ENCODE peak calls at places on chromosomes 5 and 9, in four cellular contexts. V is mesendoderm; Z is psoas muscle; D is naive thymus-derived CD4-positive, alpha-beta T cell. C is an unnamed sample.

GRCh38 chr9:137700911-137701310 is 82.1 kb downstream of the EHMT1 start:
- DNase-seq in V (no peak), Z (no peak), D (no peak), C (no peak)

GRCh38 chr5:8839361-8840055 is 706.4 kb downstream of the SEMA5A start:
- DNase-seq in V (no peak), Z (no peak), D (no peak), C (no peak)

GRCh38 chr9:93061791-93062299 is 3.3 kb downstream of the SUSD3 start:
- DNase-seq in V (no peak), Z (no peak), D (no peak), C (no peak)

GRCh38 chr9:136806067-136806466 is 1.7 kb upstream of the RABL6 start:
- DNase-seq in V (no peak), Z (no peak), D (no peak), C (peak)

GRCh38 chr5:76490970-76491369 is 87.9 kb downstream of the IQGAP2 start:
- DNase-seq in V (no peak), Z (no peak), D (no peak), C (no peak)

GRCh38 chr5:149584106-149584505 is 2.8 kb downstream of the ARHGEF37 start:
- DNase-seq in V (no peak), Z (no peak), D (no peak), C (no peak)

GRCh38 chr5:159393854-159394274 is 63.6 kb upstream of the IL12B start:
- DNase-seq in V (peak), Z (no peak), D (no peak), C (no peak)

GRCh38 chr5:132591140-132591539 is 34.4 kb downstream of the RAD50 start:
- DNase-seq in V (peak), Z (no peak), D (no peak), C (no peak)

GRCh38 chr9:134943836-134944235 is 26.1 kb upstream of the FCN1 start:
- DNase-seq in V (no peak), Z (no peak), D (no peak), C (peak)

GRCh38 chr9:116897181-116897580 is 210.1 kb downstream of the TRIM32 start:
- DNase-seq in V (no peak), Z (no peak), D (no peak), C (no peak)

GRCh38 chr5:72723584-72723983 is 92.9 kb upstream of the TNPO1 start:
- DNase-seq in V (no peak), Z (no peak), D (no peak), C (no peak)

GRCh38 chr5:10859393-10860195 is 98.6 kb upstream of the DAP start:
- DNase-seq in V (no peak), Z (no peak), D (no peak), C (no peak)
- H3K4me3 ChIP-seq in V (no peak), Z (no peak), D (no peak), C (no peak)

DNA sequence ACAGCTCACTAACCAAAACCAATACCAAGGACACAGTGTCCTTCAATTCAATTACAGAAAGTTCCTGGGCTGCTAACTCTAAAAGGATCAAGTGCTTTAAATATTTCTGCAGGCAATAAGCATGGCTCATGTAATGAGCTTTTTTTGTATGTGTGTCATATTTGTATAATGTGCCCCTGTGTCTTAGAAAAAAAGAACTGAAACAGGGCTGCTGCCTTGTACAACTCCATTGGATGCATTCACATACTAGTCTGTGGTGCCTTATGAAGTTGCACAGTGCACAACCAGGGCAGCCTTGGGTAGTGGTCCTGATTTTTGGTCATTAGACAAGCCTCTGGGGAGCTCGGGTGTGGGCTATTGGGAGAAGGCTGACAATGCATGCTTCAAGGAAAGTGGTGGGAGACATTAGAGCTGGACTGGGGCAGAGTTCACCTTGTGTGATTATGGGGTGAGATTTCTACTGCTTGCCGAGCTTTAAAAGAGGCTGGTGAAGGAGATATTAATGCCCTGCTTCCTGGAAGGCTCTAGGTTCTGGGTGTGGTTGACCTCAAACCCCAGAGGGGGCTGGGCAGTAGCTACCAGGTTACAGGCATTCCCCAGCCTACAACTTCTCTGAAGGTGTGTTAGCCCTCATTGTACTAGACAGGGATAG is 3.6 kb upstream of the CPEB4 start:
- DNase-seq in V (no peak), Z (no peak), D (no peak), C (no peak)
- H3K4me3 ChIP-seq in V (no peak), Z (no peak), D (peak), C (no peak)

GRCh38 chr5:93193756-93194155 is 387.3 kb downstream of the NR2F1-AS1 start:
- DNase-seq in V (no peak), Z (no peak), D (no peak), C (no peak)

GRCh38 chr5:93191016-93191415 is 390.0 kb downstream of the NR2F1-AS1 start:
- DNase-seq in V (peak), Z (no peak), D (no peak), C (no peak)

GRCh38 chr5:93191426-93191825 is 389.6 kb downstream of the NR2F1-AS1 start:
- DNase-seq in V (no peak), Z (no peak), D (no peak), C (no peak)

GRCh38 chr5:93192107-93192506 is 388.9 kb downstream of the NR2F1-AS1 start:
- DNase-seq in V (no peak), Z (no peak), D (no peak), C (no peak)

DNA sequence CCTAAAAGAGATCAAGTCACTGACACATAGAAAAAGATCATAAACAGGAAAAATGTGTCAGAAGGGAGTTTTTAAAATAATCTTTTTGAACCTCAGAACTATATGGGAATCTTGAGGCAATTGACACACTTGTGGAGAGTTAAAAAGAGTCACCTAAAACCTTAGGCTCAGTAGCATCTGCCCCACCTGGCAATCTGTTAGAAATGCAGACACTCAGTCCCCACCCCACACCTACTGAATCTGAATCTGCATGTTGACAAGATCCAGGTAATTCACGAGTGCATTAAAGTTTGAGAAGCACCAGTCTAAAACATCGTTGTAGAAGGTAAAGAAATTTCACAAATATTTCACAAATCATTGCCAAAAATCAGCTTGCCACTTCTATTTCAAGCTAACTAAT is 388.3 kb downstream of the NR2F1-AS1 start:
- DNase-seq in V (peak), Z (no peak), D (no peak), C (no peak)
- H3K4me3 ChIP-seq in V (no peak), Z (no peak), D (no peak), C (no peak)

GRCh38 chr9:98807811-98808195 is 333 bp downstream of the GALNT12 start:
- DNase-seq in V (no peak), Z (no peak), D (peak), C (no peak)

GRCh38 chr9:98807070-98807810 is at the start of gene GALNT12:
- DNase-seq in V (peak), Z (peak), D (peak), C (no peak)

GRCh38 chr9:98805506-98806272 is 1.8 kb upstream of the GALNT12 start:
- DNase-seq in V (no peak), Z (no peak), D (no peak), C (no peak)

GRCh38 chr9:98808411-98808815 is 943 bp downstream of the GALNT12 start:
- DNase-seq in V (no peak), Z (no peak), D (no peak), C (peak)

GRCh38 chr9:98806394-98807069 is 938 bp upstream of the GALNT12 start:
- DNase-seq in V (no peak), Z (no peak), D (no peak), C (no peak)
- H3K4me3 ChIP-seq in V (no peak), Z (no peak), D (peak), C (no peak)

GRCh38 chr5:43017438-43017820 is 22.7 kb downstream of the ANXA2R start:
- DNase-seq in V (peak), Z (peak), D (no peak), C (no peak)

GRCh38 chr5:43024217-43024616 is 15.9 kb downstream of the ANXA2R start:
- DNase-seq in V (peak), Z (no peak), D (no peak), C (no peak)

GRCh38 chr5:43019615-43020293 is 20.4 kb downstream of the ANXA2R start:
- DNase-seq in V (peak), Z (peak), D (peak), C (peak)

GRCh38 chr5:43019293-43019614 is 20.9 kb downstream of the ANXA2R start:
- DNase-seq in V (no peak), Z (no peak), D (no peak), C (no peak)

DNA sequence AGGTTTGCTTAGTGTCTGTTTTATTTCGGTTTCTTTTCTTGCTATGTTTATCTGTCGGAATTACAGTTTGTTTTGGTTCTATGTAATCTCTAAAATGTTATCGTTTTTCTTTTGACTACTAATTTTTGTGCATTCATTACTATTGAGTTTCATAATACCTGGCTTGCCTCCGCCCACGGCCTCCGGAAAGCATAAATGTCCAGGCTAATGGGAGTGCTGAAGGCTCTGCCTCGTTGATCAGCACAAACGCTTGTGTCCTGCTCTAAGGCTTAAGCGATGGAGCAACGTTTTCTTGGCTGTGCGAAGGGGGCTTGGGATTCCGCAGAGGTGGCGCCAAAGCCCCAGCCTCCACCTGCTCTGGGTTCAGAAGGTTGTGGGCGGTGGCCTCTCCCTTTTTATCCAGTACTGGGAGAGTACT is 19.8 kb downstream of the ANXA2R start:
- DNase-seq in V (peak), Z (no peak), D (no peak), C (no peak)
- H3K4me3 ChIP-seq in V (peak), Z (peak), D (peak), C (peak)

GRCh38 chr5:127096328-127096993 is 23.2 kb upstream of the C5orf63 start:
- DNase-seq in V (no peak), Z (no peak), D (no peak), C (no peak)
- H3K4me3 ChIP-seq in V (no peak), Z (no peak), D (no peak), C (no peak)

GRCh38 chr9:129669946-129670345 is 4.5 kb downstream of the PRRX2 start:
- DNase-seq in V (no peak), Z (no peak), D (no peak), C (no peak)
- H3K4me3 ChIP-seq in V (no peak), Z (no peak), D (no peak), C (no peak)